ENCODE peak calls at places on chromosomes 16 and 17, in five cellular contexts. Y, X, Z, J and L are unnamed samples.

GRCh38 chr17:76371656-76372628 is 12.5 kb upstream of the SPHK1 start:
- DNase-seq in Y (no peak), X (no peak), Z (no peak), J (peak), L (no peak)

GRCh38 chr16:58883131-58883530 is 149.0 kb upstream of the GOT2 start:
- DNase-seq in Y (no peak), X (no peak), Z (no peak), J (no peak), L (no peak)

GRCh38 chr16:64864232-64864803 is 257.5 kb downstream of the CDH11 start:
- DNase-seq in Y (peak), X (no peak), Z (no peak), J (peak), L (no peak)

GRCh38 chr16:14548933-14549788 is 80.9 kb downstream of the PARN start:
- DNase-seq in Y (no peak), X (no peak), Z (no peak), J (peak), L (no peak)

GRCh38 chr17:78729636-78730035 is 52.4 kb downstream of the CYTH1 start:
- DNase-seq in Y (no peak), X (no peak), Z (peak), J (no peak), L (no peak)

GRCh38 chr17:64171041-64171440 is 41.1 kb upstream of the ERN1 start:
- DNase-seq in Y (no peak), X (no peak), Z (no peak), J (peak), L (no peak)

GRCh38 chr17:67272312-67273050 is 27.5 kb upstream of the HELZ start:
- DNase-seq in Y (no peak), X (no peak), Z (no peak), J (no peak), L (peak)

GRCh38 chr17:39650121-39650579 is 13.2 kb downstream of the STARD3 start:
- DNase-seq in Y (no peak), X (no peak), Z (no peak), J (peak), L (no peak)